ENCODE peak calls at places on chromosomes 11 and 22, in seven cellular contexts. A is NCI-H2029 treated with DMSO at 0.1 percent for 48 hours; I is GM04504; T is stomach; H is activated CD4-positive, alpha-beta T cell treated with anti-CD3 and anti-CD28 coated beads, Interleukin-2, amount 10 ng/mL, durations not matched to agents 7 days and 5 days; K is NCI-H1092; V is MCF 10A. U is an unnamed sample.

GRCh38 chr11:132674161-132674560 is 858.1 kb downstream of the OPCML start:
- DNase-seq in H (no peak), A (no peak), I (no peak), V (no peak), T (no peak), K (no peak), U (no peak)

GRCh38 chr11:8722156-8722555 is 39.6 kb downstream of the RPL27A start:
- DNase-seq in V (no peak), K (no peak), H (no peak), A (no peak), I (no peak), T (no peak), U (no peak)

GRCh38 chr22:35170716-35171697 is 86.3 kb upstream of the HMGXB4 start:
- DNase-seq in V (no peak), T (no peak), A (no peak), I (no peak), K (no peak), H (no peak), U (no peak)

GRCh38 chr11:130418210-130418609 is 10.2 kb downstream of the ADAMTS8 start:
- DNase-seq in A (no peak), K (no peak), I (no peak), T (no peak), H (no peak), V (no peak), U (no peak)

GRCh38 chr11:113985906-113986305 is 11.0 kb downstream of the HTR3A start:
- DNase-seq in K (no peak), H (no peak), V (no peak), A (no peak), I (no peak), T (no peak), U (no peak)

GRCh38 chr22:19812910-19813309 is 41.8 kb downstream of the GNB1L start:
- DNase-seq in V (no peak), I (no peak), A (no peak), K (no peak), T (peak; percentile 7), H (no peak), U (no peak)

GRCh38 chr22:48808038-48808960 is 1019.4 kb downstream of the BRD1 start:
- DNase-seq in A (no peak), V (no peak), I (no peak), T (no peak), H (no peak), K (no peak), U (no peak)

GRCh38 chr11:113796663-113797259 is 17.2 kb downstream of the CLDN25 start:
- DNase-seq in V (peak; percentile 66), K (no peak), T (peak; percentile 37), I (no peak), H (peak; percentile 28), A (peak; percentile 14), U (no peak)

GRCh38 chr11:116517584-116517983 is 255.2 kb downstream of the BUD13 start:
- DNase-seq in A (no peak), I (no peak), K (no peak), H (no peak), T (peak; percentile 3), V (no peak), U (peak; percentile 21)

GRCh38 chr11:72851726-72852125 is 37.5 kb downstream of the ATG16L2 start:
- DNase-seq in K (no peak), T (no peak), I (no peak), V (no peak), H (no peak), A (no peak), U (no peak)

GRCh38 chr22:17994424-17995108 is 29.8 kb downstream of the MICAL3 start:
- DNase-seq in I (no peak), H (no peak), T (no peak), K (no peak), V (no peak), A (no peak), U (no peak)

GRCh38 chr11:5151713-5152153 is 2.8 kb downstream of the OR52A1 start:
- DNase-seq in T (no peak), K (no peak), I (no peak), V (no peak), H (no peak), A (no peak), U (no peak)

GRCh38 chr11:79076526-79077115 is 364.2 kb downstream of the TENM4 start:
- DNase-seq in I (peak; percentile 20), V (peak; percentile 54), H (peak; percentile 17), K (no peak), T (peak; percentile 50), A (no peak), U (no peak)

GRCh38 chr11:1204381-1205101 is 18.3 kb upstream of the MUC5B start:
- DNase-seq in H (no peak), A (no peak), K (no peak), I (no peak), V (no peak), T (no peak), U (peak; percentile 54)

GRCh38 chr11:17036666-17037658 is 22.7 kb upstream of the PLEKHA7 start:
- DNase-seq in I (no peak), H (no peak), T (peak; percentile 60), K (no peak), V (peak; percentile 19), A (no peak), U (no peak)

GRCh38 chr22:41305646-41306045 is 4.3 kb downstream of the ZC3H7B start:
- DNase-seq in A (no peak), T (no peak), V (peak; percentile 83), K (no peak), I (peak; percentile 74), H (no peak), U (no peak)

GRCh38 chr11:1207451-1208360 is 15.2 kb upstream of the MUC5B start:
- DNase-seq in K (no peak), V (no peak), I (no peak), A (no peak), H (no peak), T (no peak), U (peak; percentile 72)

GRCh38 chr11:74018331-74019005 is 9.6 kb upstream of the UCP3 start:
- DNase-seq in V (peak; percentile 73), A (peak; percentile 84), K (no peak), I (peak; percentile 72), T (peak; percentile 97), H (no peak), U (peak; percentile 93)

GRCh38 chr11:80587906-80588305 is 1147.1 kb upstream of the TENM4 start:
- DNase-seq in T (no peak), K (no peak), V (no peak), I (no peak), H (no peak), A (no peak), U (no peak)

GRCh38 chr11:2138075-2138435 is 1.1 kb downstream of the IGF2 start:
- DNase-seq in A (no peak), I (no peak), H (no peak), V (no peak), K (no peak), T (no peak), U (no peak)

GRCh38 chr11:35559949-35560348 is 34.5 kb upstream of the PAMR1 start:
- DNase-seq in T (no peak), A (no peak), H (no peak), I (no peak), V (no peak), K (no peak), U (no peak)

GRCh38 chr22:45549739-45550138 is 47.1 kb downstream of the FBLN1 start:
- DNase-seq in H (no peak), T (no peak), A (no peak), K (no peak), I (no peak), V (peak; percentile 34), U (no peak)

GRCh38 chr22:46001426-46002106 is 24.6 kb upstream of the WNT7B start:
- DNase-seq in I (no peak), T (no peak), V (no peak), H (no peak), A (peak; percentile 32), K (peak; percentile 78), U (no peak)